ENCODE peak calls at places on chromosomes 7 and 10, in ten cellular contexts. One of them, this sample, is unnamed.

GRCh38 chr7:70654146-70654545 is 477.8 kb upstream of the GALNT17 start:
- DNase-seq in aorta: no peak
- DNase-seq in cardiac muscle cell: no peak
- DNase-seq in naive thymus-derived CD4-positive, alpha-beta T cell: no peak
- DNase-seq in SJSA1: no peak
- DNase-seq in adrenal gland: no peak
- DNase-seq in IMR-90: no peak
- DNase-seq in testis: no peak
- DNase-seq in lower lobe of right lung: no peak
- DNase-seq in heart left ventricle: no peak
- DNase-seq in this sample: no peak

GRCh38 chr7:73391396-73391795 is 42.2 kb upstream of the FZD9 start:
- DNase-seq in adrenal gland: no peak
- DNase-seq in IMR-90: no peak
- DNase-seq in cardiac muscle cell: no peak
- DNase-seq in naive thymus-derived CD4-positive, alpha-beta T cell: no peak
- DNase-seq in lower lobe of right lung: no peak
- DNase-seq in testis: no peak
- DNase-seq in heart left ventricle: no peak
- DNase-seq in SJSA1: no peak
- DNase-seq in aorta: no peak
- DNase-seq in this sample: no peak

GRCh38 chr7:117479480-117480224 is at the start of gene CFTR:
- DNase-seq in lower lobe of right lung: peak; percentile 74
- DNase-seq in SJSA1: no peak
- DNase-seq in cardiac muscle cell: peak; percentile 39
- DNase-seq in naive thymus-derived CD4-positive, alpha-beta T cell: no peak
- DNase-seq in testis: peak; percentile 17
- DNase-seq in heart left ventricle: peak; percentile 30
- DNase-seq in aorta: peak; percentile 42
- DNase-seq in IMR-90: no peak
- DNase-seq in adrenal gland: no peak
- DNase-seq in this sample: peak; percentile 20

GRCh38 chr10:116134316-116134715 is 138.7 kb downstream of the GFRA1 start:
- DNase-seq in testis: no peak
- DNase-seq in IMR-90: no peak
- DNase-seq in adrenal gland: no peak
- DNase-seq in lower lobe of right lung: no peak
- DNase-seq in cardiac muscle cell: no peak
- DNase-seq in aorta: no peak
- DNase-seq in heart left ventricle: no peak
- DNase-seq in naive thymus-derived CD4-positive, alpha-beta T cell: no peak
- DNase-seq in SJSA1: no peak
- DNase-seq in this sample: no peak

GRCh38 chr7:132394283-132395003 is 181.8 kb downstream of the PLXNA4 start:
- DNase-seq in IMR-90: no peak
- DNase-seq in adrenal gland: no peak
- DNase-seq in SJSA1: no peak
- DNase-seq in cardiac muscle cell: no peak
- DNase-seq in testis: no peak
- DNase-seq in aorta: no peak
- DNase-seq in lower lobe of right lung: no peak
- DNase-seq in heart left ventricle: no peak
- DNase-seq in naive thymus-derived CD4-positive, alpha-beta T cell: peak; percentile 37
- DNase-seq in this sample: no peak

GRCh38 chr10:61286695-61287094 is 166.5 kb downstream of the TMEM26 start:
- DNase-seq in naive thymus-derived CD4-positive, alpha-beta T cell: peak; percentile 32
- DNase-seq in IMR-90: no peak
- DNase-seq in lower lobe of right lung: no peak
- DNase-seq in heart left ventricle: no peak
- DNase-seq in aorta: no peak
- DNase-seq in cardiac muscle cell: no peak
- DNase-seq in SJSA1: no peak
- DNase-seq in adrenal gland: no peak
- DNase-seq in testis: no peak
- DNase-seq in this sample: no peak

GRCh38 chr10:97320480-97321031 is 1.5 kb downstream of the FRAT1 start:
- DNase-seq in testis: peak; percentile 47
- DNase-seq in cardiac muscle cell: peak; percentile 33
- DNase-seq in IMR-90: no peak
- DNase-seq in adrenal gland: peak; percentile 16
- DNase-seq in SJSA1: no peak
- DNase-seq in heart left ventricle: no peak
- DNase-seq in aorta: peak; percentile 52
- DNase-seq in naive thymus-derived CD4-positive, alpha-beta T cell: peak; percentile 9
- DNase-seq in lower lobe of right lung: peak; percentile 60
- DNase-seq in this sample: peak; percentile 72

GRCh38 chr7:103680161-103681144 is 234.4 kb upstream of the SLC26A5 start:
- DNase-seq in aorta: no peak
- DNase-seq in SJSA1: no peak
- DNase-seq in adrenal gland: no peak
- DNase-seq in naive thymus-derived CD4-positive, alpha-beta T cell: no peak
- DNase-seq in heart left ventricle: no peak
- DNase-seq in lower lobe of right lung: no peak
- DNase-seq in cardiac muscle cell: peak; percentile 7
- DNase-seq in IMR-90: no peak
- DNase-seq in testis: no peak
- DNase-seq in this sample: no peak

GRCh38 chr10:87961314-87961713 is 97.9 kb downstream of the PTEN start:
- DNase-seq in cardiac muscle cell: no peak
- DNase-seq in aorta: no peak
- DNase-seq in testis: no peak
- DNase-seq in IMR-90: peak; percentile 78
- DNase-seq in heart left ventricle: no peak
- DNase-seq in adrenal gland: no peak
- DNase-seq in lower lobe of right lung: no peak
- DNase-seq in naive thymus-derived CD4-positive, alpha-beta T cell: no peak
- DNase-seq in SJSA1: peak; percentile 83
- DNase-seq in this sample: no peak

GRCh38 chr10:95244152-95244551 is 46.7 kb downstream of the PDLIM1 start:
- DNase-seq in testis: no peak
- DNase-seq in SJSA1: no peak
- DNase-seq in IMR-90: no peak
- DNase-seq in lower lobe of right lung: no peak
- DNase-seq in heart left ventricle: no peak
- DNase-seq in naive thymus-derived CD4-positive, alpha-beta T cell: no peak
- DNase-seq in adrenal gland: no peak
- DNase-seq in aorta: no peak
- DNase-seq in cardiac muscle cell: no peak
- DNase-seq in this sample: no peak

GRCh38 chr10:52226448-52226847 is 87.6 kb upstream of the DKK1 start:
- DNase-seq in IMR-90: peak; percentile 79
- DNase-seq in adrenal gland: no peak
- DNase-seq in heart left ventricle: no peak
- DNase-seq in testis: no peak
- DNase-seq in lower lobe of right lung: no peak
- DNase-seq in aorta: no peak
- DNase-seq in SJSA1: no peak
- DNase-seq in cardiac muscle cell: no peak
- DNase-seq in naive thymus-derived CD4-positive, alpha-beta T cell: no peak
- DNase-seq in this sample: no peak

GRCh38 chr7:107528461-107528860 is 35.3 kb downstream of the COG5 start:
- DNase-seq in adrenal gland: no peak
- DNase-seq in testis: no peak
- DNase-seq in heart left ventricle: no peak
- DNase-seq in lower lobe of right lung: no peak
- DNase-seq in IMR-90: peak; percentile 82
- DNase-seq in cardiac muscle cell: no peak
- DNase-seq in aorta: no peak
- DNase-seq in SJSA1: peak; percentile 50
- DNase-seq in naive thymus-derived CD4-positive, alpha-beta T cell: no peak
- DNase-seq in this sample: no peak

GRCh38 chr10:102827597-102827975 is 9.6 kb downstream of the CYP17A1 start:
- DNase-seq in aorta: no peak
- DNase-seq in heart left ventricle: no peak
- DNase-seq in naive thymus-derived CD4-positive, alpha-beta T cell: no peak
- DNase-seq in cardiac muscle cell: no peak
- DNase-seq in IMR-90: no peak
- DNase-seq in adrenal gland: peak; percentile 83
- DNase-seq in SJSA1: no peak
- DNase-seq in testis: no peak
- DNase-seq in lower lobe of right lung: no peak
- DNase-seq in this sample: no peak

GRCh38 chr7:158803226-158803944 is 25.9 kb downstream of the ESYT2 start:
- DNase-seq in SJSA1: no peak
- DNase-seq in aorta: no peak
- DNase-seq in heart left ventricle: no peak
- DNase-seq in naive thymus-derived CD4-positive, alpha-beta T cell: no peak
- DNase-seq in adrenal gland: no peak
- DNase-seq in lower lobe of right lung: no peak
- DNase-seq in cardiac muscle cell: no peak
- DNase-seq in testis: no peak
- DNase-seq in IMR-90: no peak
- DNase-seq in this sample: no peak
- H3K4me3 ChIP-seq in SJSA1: no peak overlapping the region
- H3K4me3 ChIP-seq in aorta: no peak overlapping the region
- H3K4me3 ChIP-seq in heart left ventricle: no peak overlapping the region
- H3K4me3 ChIP-seq in naive thymus-derived CD4-positive, alpha-beta T cell: no peak overlapping the region
- H3K4me3 ChIP-seq in adrenal gland: no peak overlapping the region
- H3K4me3 ChIP-seq in lower lobe of right lung: no peak overlapping the region
- H3K4me3 ChIP-seq in cardiac muscle cell: no peak overlapping the region
- H3K4me3 ChIP-seq in testis: no peak overlapping the region
- H3K4me3 ChIP-seq in IMR-90: no peak overlapping the region
- H3K4me3 ChIP-seq in this sample: no peak overlapping the region

GRCh38 chr7:40571796-40572195 is 437.0 kb downstream of the SUGCT start:
- DNase-seq in SJSA1: peak; percentile 68
- DNase-seq in adrenal gland: no peak
- DNase-seq in heart left ventricle: no peak
- DNase-seq in testis: no peak
- DNase-seq in lower lobe of right lung: no peak
- DNase-seq in cardiac muscle cell: peak; percentile 95
- DNase-seq in naive thymus-derived CD4-positive, alpha-beta T cell: no peak
- DNase-seq in aorta: no peak
- DNase-seq in IMR-90: peak; percentile 73
- DNase-seq in this sample: no peak
- H3K27ac ChIP-seq in SJSA1: peak overlapping the region; percentile 10
- H3K27ac ChIP-seq in adrenal gland: no peak overlapping the region
- H3K27ac ChIP-seq in heart left ventricle: no peak overlapping the region
- H3K27ac ChIP-seq in testis: no peak overlapping the region
- H3K27ac ChIP-seq in lower lobe of right lung: no peak overlapping the region
- H3K27ac ChIP-seq in cardiac muscle cell: peak overlapping the region; percentile 93
- H3K27ac ChIP-seq in naive thymus-derived CD4-positive, alpha-beta T cell: no peak overlapping the region
- H3K27ac ChIP-seq in aorta: no peak overlapping the region
- H3K27ac ChIP-seq in IMR-90: no peak overlapping the region
- H3K27ac ChIP-seq in this sample: no peak overlapping the region

GRCh38 chr7:92762853-92763252 is 73.5 kb downstream of the CDK6 start:
- DNase-seq in lower lobe of right lung: no peak
- DNase-seq in adrenal gland: no peak
- DNase-seq in IMR-90: no peak
- DNase-seq in cardiac muscle cell: no peak
- DNase-seq in naive thymus-derived CD4-positive, alpha-beta T cell: no peak
- DNase-seq in testis: no peak
- DNase-seq in aorta: no peak
- DNase-seq in heart left ventricle: no peak
- DNase-seq in SJSA1: no peak
- DNase-seq in this sample: no peak
- H3K4me1 ChIP-seq in lower lobe of right lung: peaks cover 8% of the 10 kb centered on the region
- H3K4me1 ChIP-seq in adrenal gland: peaks cover 23% of the 10 kb centered on the region
- H3K4me1 ChIP-seq in IMR-90: peaks cover 20% of the 10 kb centered on the region
- H3K4me1 ChIP-seq in cardiac muscle cell: peaks cover 33% of the 10 kb centered on the region
- H3K4me1 ChIP-seq in naive thymus-derived CD4-positive, alpha-beta T cell: no peaks in the 10 kb centered on the region
- H3K4me1 ChIP-seq in testis: no peaks in the 10 kb centered on the region
- H3K4me1 ChIP-seq in aorta: peaks cover 10% of the 10 kb centered on the region
- H3K4me1 ChIP-seq in heart left ventricle: peaks cover 13% of the 10 kb centered on the region
- H3K4me1 ChIP-seq in SJSA1: peaks cover 67% of the 10 kb centered on the region
- H3K4me1 ChIP-seq in this sample: peaks cover 1% of the 10 kb centered on the region

GRCh38 chr7:128165927-128166420 is 75.1 kb upstream of the LEP start:
- DNase-seq in SJSA1: no peak
- DNase-seq in heart left ventricle: no peak
- DNase-seq in adrenal gland: no peak
- DNase-seq in naive thymus-derived CD4-positive, alpha-beta T cell: no peak
- DNase-seq in IMR-90: no peak
- DNase-seq in testis: no peak
- DNase-seq in lower lobe of right lung: no peak
- DNase-seq in cardiac muscle cell: no peak
- DNase-seq in aorta: no peak
- DNase-seq in this sample: no peak

GRCh38 chr7:128166603-128167315 is 74.3 kb upstream of the LEP start:
- DNase-seq in heart left ventricle: no peak
- DNase-seq in IMR-90: no peak
- DNase-seq in naive thymus-derived CD4-positive, alpha-beta T cell: no peak
- DNase-seq in cardiac muscle cell: peak; percentile 47
- DNase-seq in adrenal gland: no peak
- DNase-seq in aorta: no peak
- DNase-seq in testis: no peak
- DNase-seq in SJSA1: no peak
- DNase-seq in lower lobe of right lung: no peak
- DNase-seq in this sample: peak; percentile 53

GRCh38 chr7:128168667-128169210 is 72.3 kb upstream of the LEP start:
- DNase-seq in naive thymus-derived CD4-positive, alpha-beta T cell: no peak
- DNase-seq in SJSA1: no peak
- DNase-seq in adrenal gland: peak; percentile 34
- DNase-seq in cardiac muscle cell: peak; percentile 87
- DNase-seq in lower lobe of right lung: no peak
- DNase-seq in IMR-90: no peak
- DNase-seq in aorta: no peak
- DNase-seq in testis: peak; percentile 54
- DNase-seq in heart left ventricle: peak; percentile 38
- DNase-seq in this sample: peak; percentile 68

GRCh38 chr7:128167316-128167691 is 73.8 kb upstream of the LEP start:
- DNase-seq in aorta: no peak
- DNase-seq in testis: peak; percentile 71
- DNase-seq in adrenal gland: peak; percentile 63
- DNase-seq in SJSA1: no peak
- DNase-seq in IMR-90: peak; percentile 75
- DNase-seq in cardiac muscle cell: peak; percentile 82
- DNase-seq in naive thymus-derived CD4-positive, alpha-beta T cell: no peak
- DNase-seq in heart left ventricle: peak; percentile 34
- DNase-seq in lower lobe of right lung: no peak
- DNase-seq in this sample: no peak

GRCh38 chr7:128167791-128168666 is 73.0 kb upstream of the LEP start:
- DNase-seq in SJSA1: no peak
- DNase-seq in aorta: no peak
- DNase-seq in heart left ventricle: no peak
- DNase-seq in naive thymus-derived CD4-positive, alpha-beta T cell: no peak
- DNase-seq in adrenal gland: no peak
- DNase-seq in cardiac muscle cell: no peak
- DNase-seq in testis: no peak
- DNase-seq in IMR-90: no peak
- DNase-seq in lower lobe of right lung: no peak
- DNase-seq in this sample: no peak
- H3K4me3 ChIP-seq in SJSA1: no peak overlapping the region
- H3K4me3 ChIP-seq in aorta: no peak overlapping the region
- H3K4me3 ChIP-seq in heart left ventricle: peak overlapping the region; percentile 17
- H3K4me3 ChIP-seq in naive thymus-derived CD4-positive, alpha-beta T cell: no peak overlapping the region
- H3K4me3 ChIP-seq in adrenal gland: no peak overlapping the region
- H3K4me3 ChIP-seq in cardiac muscle cell: peak overlapping the region; percentile 44
- H3K4me3 ChIP-seq in testis: peak overlapping the region; percentile 56
- H3K4me3 ChIP-seq in IMR-90: no peak overlapping the region
- H3K4me3 ChIP-seq in lower lobe of right lung: peak overlapping the region; percentile 53
- H3K4me3 ChIP-seq in this sample: peak overlapping the region; percentile 59